ENCODE peak calls at places on chromosomes 2 and 18, in nine cellular contexts. One of them, this sample, is unnamed.

GRCh38 chr2:28583899-28584553 is 88.2 kb downstream of the PLB1 start:
- DNase-seq in transverse colon: peak
- DNase-seq in fibroblast of pulmonary artery: peak
- DNase-seq in HFF-Myc: peak
- DNase-seq in upper lobe of left lung: no peak
- DNase-seq in fibroblast of lung: peak
- DNase-seq in IMR-90: peak
- DNase-seq in tibial artery: peak
- DNase-seq in left ventricle myocardium inferior: peak
- DNase-seq in this sample: peak

GRCh38 chr2:47056374-47056773 is 98.7 kb downstream of the STPG4 start:
- DNase-seq in fibroblast of pulmonary artery: peak
- DNase-seq in transverse colon: no peak
- DNase-seq in upper lobe of left lung: no peak
- DNase-seq in HFF-Myc: peak
- DNase-seq in fibroblast of lung: peak
- DNase-seq in left ventricle myocardium inferior: no peak
- DNase-seq in tibial artery: peak
- DNase-seq in IMR-90: peak
- DNase-seq in this sample: peak

GRCh38 chr18:23725351-23725750 is 36.1 kb downstream of the LAMA3 start:
- DNase-seq in fibroblast of lung: no peak
- DNase-seq in left ventricle myocardium inferior: no peak
- DNase-seq in fibroblast of pulmonary artery: no peak
- DNase-seq in IMR-90: no peak
- DNase-seq in HFF-Myc: no peak
- DNase-seq in tibial artery: no peak
- DNase-seq in transverse colon: no peak
- DNase-seq in upper lobe of left lung: no peak
- DNase-seq in this sample: no peak

GRCh38 chr2:200396726-200397348 is 90.3 kb downstream of the SPATS2L start:
- DNase-seq in upper lobe of left lung: no peak
- DNase-seq in HFF-Myc: no peak
- DNase-seq in fibroblast of lung: peak
- DNase-seq in IMR-90: peak
- DNase-seq in tibial artery: no peak
- DNase-seq in fibroblast of pulmonary artery: peak
- DNase-seq in left ventricle myocardium inferior: no peak
- DNase-seq in transverse colon: no peak
- DNase-seq in this sample: peak

GRCh38 chr2:216231867-216232266 is 122.7 kb downstream of the XRCC5 start:
- DNase-seq in tibial artery: no peak
- DNase-seq in fibroblast of lung: no peak
- DNase-seq in HFF-Myc: no peak
- DNase-seq in transverse colon: no peak
- DNase-seq in IMR-90: no peak
- DNase-seq in upper lobe of left lung: no peak
- DNase-seq in left ventricle myocardium inferior: no peak
- DNase-seq in fibroblast of pulmonary artery: no peak
- DNase-seq in this sample: no peak

GRCh38 chr2:165440367-165440766 is 29.1 kb upstream of the CSRNP3 start:
- DNase-seq in fibroblast of lung: peak
- DNase-seq in transverse colon: no peak
- DNase-seq in tibial artery: no peak
- DNase-seq in upper lobe of left lung: no peak
- DNase-seq in fibroblast of pulmonary artery: peak
- DNase-seq in HFF-Myc: peak
- DNase-seq in left ventricle myocardium inferior: no peak
- DNase-seq in IMR-90: peak
- DNase-seq in this sample: peak

GRCh38 chr2:238879020-238879419 is 31.1 kb downstream of the TWIST2 start:
- DNase-seq in upper lobe of left lung: no peak
- DNase-seq in fibroblast of pulmonary artery: no peak
- DNase-seq in HFF-Myc: no peak
- DNase-seq in fibroblast of lung: no peak
- DNase-seq in transverse colon: no peak
- DNase-seq in IMR-90: no peak
- DNase-seq in left ventricle myocardium inferior: no peak
- DNase-seq in tibial artery: no peak
- DNase-seq in this sample: no peak

GRCh38 chr2:21395366-21395765 is 271.6 kb downstream of the TDRD15 start:
- DNase-seq in upper lobe of left lung: no peak
- DNase-seq in fibroblast of lung: no peak
- DNase-seq in IMR-90: no peak
- DNase-seq in fibroblast of pulmonary artery: no peak
- DNase-seq in left ventricle myocardium inferior: no peak
- DNase-seq in transverse colon: no peak
- DNase-seq in HFF-Myc: no peak
- DNase-seq in tibial artery: no peak
- DNase-seq in this sample: peak

GRCh38 chr18:69257861-69258458 is 142.7 kb upstream of the DOK6 start:
- DNase-seq in HFF-Myc: peak
- DNase-seq in fibroblast of lung: peak
- DNase-seq in upper lobe of left lung: no peak
- DNase-seq in transverse colon: no peak
- DNase-seq in left ventricle myocardium inferior: no peak
- DNase-seq in fibroblast of pulmonary artery: peak
- DNase-seq in IMR-90: peak
- DNase-seq in tibial artery: no peak
- DNase-seq in this sample: peak

GRCh38 chr18:43661570-43661969 is 384.3 kb upstream of the SYT4 start:
- DNase-seq in fibroblast of lung: peak
- DNase-seq in fibroblast of pulmonary artery: peak
- DNase-seq in tibial artery: no peak
- DNase-seq in left ventricle myocardium inferior: no peak
- DNase-seq in IMR-90: peak
- DNase-seq in HFF-Myc: peak
- DNase-seq in upper lobe of left lung: no peak
- DNase-seq in transverse colon: no peak
- DNase-seq in this sample: peak

GRCh38 chr2:237724811-237725478 is 73.6 kb upstream of the RBM44 start:
- DNase-seq in fibroblast of lung: no peak
- DNase-seq in left ventricle myocardium inferior: no peak
- DNase-seq in tibial artery: peak
- DNase-seq in fibroblast of pulmonary artery: no peak
- DNase-seq in transverse colon: no peak
- DNase-seq in IMR-90: no peak
- DNase-seq in upper lobe of left lung: no peak
- DNase-seq in HFF-Myc: no peak
- DNase-seq in this sample: no peak

GRCh38 chr2:19536136-19536535 is 177.7 kb upstream of the OSR1 start:
- DNase-seq in IMR-90: no peak
- DNase-seq in fibroblast of pulmonary artery: peak
- DNase-seq in left ventricle myocardium inferior: no peak
- DNase-seq in transverse colon: no peak
- DNase-seq in fibroblast of lung: no peak
- DNase-seq in tibial artery: no peak
- DNase-seq in upper lobe of left lung: no peak
- DNase-seq in HFF-Myc: no peak
- DNase-seq in this sample: no peak

GRCh38 chr18:76410660-76411417 is 84.2 kb downstream of the ZNF516 start:
- DNase-seq in IMR-90: no peak
- DNase-seq in fibroblast of lung: no peak
- DNase-seq in left ventricle myocardium inferior: no peak
- DNase-seq in tibial artery: no peak
- DNase-seq in HFF-Myc: no peak
- DNase-seq in upper lobe of left lung: no peak
- DNase-seq in fibroblast of pulmonary artery: no peak
- DNase-seq in transverse colon: no peak
- DNase-seq in this sample: no peak

GRCh38 chr2:226835420-226835795 is 446 bp upstream of the RHBDD1 start:
- DNase-seq in fibroblast of lung: no peak
- DNase-seq in fibroblast of pulmonary artery: no peak
- DNase-seq in tibial artery: no peak
- DNase-seq in upper lobe of left lung: no peak
- DNase-seq in transverse colon: no peak
- DNase-seq in HFF-Myc: no peak
- DNase-seq in IMR-90: peak
- DNase-seq in left ventricle myocardium inferior: peak
- DNase-seq in this sample: peak

GRCh38 chr18:34661464-34662087 is 48.5 kb upstream of the DTNA start:
- DNase-seq in tibial artery: no peak
- DNase-seq in fibroblast of lung: peak
- DNase-seq in upper lobe of left lung: no peak
- DNase-seq in transverse colon: no peak
- DNase-seq in IMR-90: peak
- DNase-seq in fibroblast of pulmonary artery: peak
- DNase-seq in left ventricle myocardium inferior: no peak
- DNase-seq in HFF-Myc: peak
- DNase-seq in this sample: peak

GRCh38 chr2:201447116-201447515 is 4.1 kb downstream of the TRAK2 start:
- DNase-seq in HFF-Myc: no peak
- DNase-seq in fibroblast of lung: no peak
- DNase-seq in fibroblast of pulmonary artery: no peak
- DNase-seq in tibial artery: no peak
- DNase-seq in upper lobe of left lung: no peak
- DNase-seq in IMR-90: no peak
- DNase-seq in transverse colon: no peak
- DNase-seq in left ventricle myocardium inferior: no peak
- DNase-seq in this sample: no peak

GRCh38 chr2:98702127-98702802 is 28.7 kb downstream of the MGAT4A start:
- DNase-seq in fibroblast of lung: no peak
- DNase-seq in HFF-Myc: no peak
- DNase-seq in IMR-90: no peak
- DNase-seq in upper lobe of left lung: no peak
- DNase-seq in transverse colon: peak
- DNase-seq in left ventricle myocardium inferior: peak
- DNase-seq in tibial artery: peak
- DNase-seq in fibroblast of pulmonary artery: no peak
- DNase-seq in this sample: no peak

GRCh38 chr18:32930695-32931301 is 158.0 kb upstream of the KLHL14 start:
- DNase-seq in HFF-Myc: peak
- DNase-seq in tibial artery: no peak
- DNase-seq in fibroblast of pulmonary artery: peak
- DNase-seq in transverse colon: no peak
- DNase-seq in fibroblast of lung: peak
- DNase-seq in left ventricle myocardium inferior: no peak
- DNase-seq in upper lobe of left lung: no peak
- DNase-seq in IMR-90: peak
- DNase-seq in this sample: peak
- TF ChIP-seq CTCF in HFF-Myc: peak
- TF ChIP-seq CTCF in tibial artery: no peak
- TF ChIP-seq CTCF in fibroblast of pulmonary artery: peak
- TF ChIP-seq CTCF in transverse colon: peak
- TF ChIP-seq CTCF in fibroblast of lung: peak
- TF ChIP-seq CTCF in left ventricle myocardium inferior: peak
- TF ChIP-seq CTCF in upper lobe of left lung: no peak
- TF ChIP-seq CTCF in IMR-90: peak
- TF ChIP-seq CTCF in this sample: peak

GRCh38 chr2:111687911-111688310 is 196.1 kb downstream of the ANAPC1 start:
- DNase-seq in transverse colon: no peak
- DNase-seq in fibroblast of lung: no peak
- DNase-seq in HFF-Myc: no peak
- DNase-seq in fibroblast of pulmonary artery: no peak
- DNase-seq in left ventricle myocardium inferior: no peak
- DNase-seq in tibial artery: no peak
- DNase-seq in upper lobe of left lung: no peak
- DNase-seq in IMR-90: no peak
- DNase-seq in this sample: no peak

GRCh38 chr2:111691164-111691895 is 192.7 kb downstream of the ANAPC1 start:
- DNase-seq in fibroblast of pulmonary artery: no peak
- DNase-seq in left ventricle myocardium inferior: no peak
- DNase-seq in HFF-Myc: no peak
- DNase-seq in transverse colon: no peak
- DNase-seq in upper lobe of left lung: no peak
- DNase-seq in fibroblast of lung: peak
- DNase-seq in tibial artery: no peak
- DNase-seq in IMR-90: no peak
- DNase-seq in this sample: no peak

GRCh38 chr2:111688501-111688900 is 195.5 kb downstream of the ANAPC1 start:
- DNase-seq in transverse colon: no peak
- DNase-seq in upper lobe of left lung: no peak
- DNase-seq in tibial artery: no peak
- DNase-seq in HFF-Myc: no peak
- DNase-seq in IMR-90: no peak
- DNase-seq in fibroblast of pulmonary artery: no peak
- DNase-seq in left ventricle myocardium inferior: no peak
- DNase-seq in fibroblast of lung: peak
- DNase-seq in this sample: peak

GRCh38 chr2:111689899-111690298 is 194.1 kb downstream of the ANAPC1 start:
- DNase-seq in HFF-Myc: no peak
- DNase-seq in IMR-90: no peak
- DNase-seq in fibroblast of lung: peak
- DNase-seq in tibial artery: no peak
- DNase-seq in transverse colon: no peak
- DNase-seq in left ventricle myocardium inferior: no peak
- DNase-seq in upper lobe of left lung: no peak
- DNase-seq in fibroblast of pulmonary artery: no peak
- DNase-seq in this sample: no peak

DNA sequence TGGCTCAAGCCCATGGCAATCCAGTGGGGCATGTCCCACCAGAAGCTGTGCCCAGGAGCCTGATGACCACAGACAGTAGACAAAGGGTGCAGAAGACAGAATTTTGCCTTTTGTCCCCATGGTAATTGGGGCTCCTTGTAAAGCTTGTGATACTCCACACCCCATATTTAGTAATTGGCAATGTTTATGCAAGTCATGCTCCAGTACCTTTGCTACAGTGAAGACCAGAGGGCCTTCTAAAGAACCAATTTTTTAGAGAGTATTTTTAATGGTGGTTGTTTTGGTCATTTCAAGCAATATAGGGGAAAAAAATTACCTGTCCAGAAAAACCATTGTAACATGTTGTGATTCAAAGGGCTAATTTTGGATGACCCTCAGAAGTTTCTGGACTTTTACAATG is 194.8 kb downstream of the ANAPC1 start:
- DNase-seq in upper lobe of left lung: no peak
- DNase-seq in fibroblast of pulmonary artery: no peak
- DNase-seq in HFF-Myc: no peak
- DNase-seq in fibroblast of lung: no peak
- DNase-seq in tibial artery: no peak
- DNase-seq in transverse colon: no peak
- DNase-seq in IMR-90: no peak
- DNase-seq in left ventricle myocardium inferior: no peak
- DNase-seq in this sample: no peak
- H3K4me3 ChIP-seq in upper lobe of left lung: no peak
- H3K4me3 ChIP-seq in fibroblast of pulmonary artery: no peak
- H3K4me3 ChIP-seq in HFF-Myc: no peak
- H3K4me3 ChIP-seq in fibroblast of lung: no peak
- H3K4me3 ChIP-seq in tibial artery: no peak
- H3K4me3 ChIP-seq in transverse colon: no peak
- H3K4me3 ChIP-seq in IMR-90: no peak
- H3K4me3 ChIP-seq in left ventricle myocardium inferior: no peak
- H3K4me3 ChIP-seq in this sample: no peak

GRCh38 chr2:85873679-85874078 is 15.1 kb downstream of the ST3GAL5 start:
- DNase-seq in tibial artery: no peak
- DNase-seq in transverse colon: no peak
- DNase-seq in upper lobe of left lung: no peak
- DNase-seq in fibroblast of lung: no peak
- DNase-seq in IMR-90: no peak
- DNase-seq in fibroblast of pulmonary artery: no peak
- DNase-seq in HFF-Myc: no peak
- DNase-seq in left ventricle myocardium inferior: no peak
- DNase-seq in this sample: no peak
- TF ChIP-seq CTCF in tibial artery: no peak
- TF ChIP-seq CTCF in transverse colon: no peak
- TF ChIP-seq CTCF in upper lobe of left lung: no peak
- TF ChIP-seq CTCF in fibroblast of lung: no peak
- TF ChIP-seq CTCF in IMR-90: no peak
- TF ChIP-seq CTCF in fibroblast of pulmonary artery: peak
- TF ChIP-seq CTCF in HFF-Myc: peak
- TF ChIP-seq CTCF in left ventricle myocardium inferior: peak
- TF ChIP-seq CTCF in this sample: peak

GRCh38 chr2:144426981-144427479 is 92.9 kb downstream of the ZEB2 start:
- DNase-seq in IMR-90: peak
- DNase-seq in transverse colon: no peak
- DNase-seq in HFF-Myc: no peak
- DNase-seq in fibroblast of lung: peak
- DNase-seq in fibroblast of pulmonary artery: peak
- DNase-seq in tibial artery: no peak
- DNase-seq in upper lobe of left lung: no peak
- DNase-seq in left ventricle myocardium inferior: no peak
- DNase-seq in this sample: peak
- H3K4me3 ChIP-seq in IMR-90: no peak
- H3K4me3 ChIP-seq in transverse colon: no peak
- H3K4me3 ChIP-seq in HFF-Myc: no peak
- H3K4me3 ChIP-seq in fibroblast of lung: no peak
- H3K4me3 ChIP-seq in fibroblast of pulmonary artery: no peak
- H3K4me3 ChIP-seq in tibial artery: no peak
- H3K4me3 ChIP-seq in upper lobe of left lung: no peak
- H3K4me3 ChIP-seq in left ventricle myocardium inferior: peak
- H3K4me3 ChIP-seq in this sample: no peak

This sample was measured in choroid plexus epithelial cell.